ENCODE peak calls at places on chromosomes 12 and 14, in nine cellular contexts. One of them, this sample, is unnamed. For H3K4me1, the result is how much of the 10 kb centered on the place peaks cover.

GRCh38 chr14:71380271-71380670 is 473.0 kb downstream of the PCNX1 start:
- DNase-seq in mammary epithelial cell: no peak
- DNase-seq in astrocyte: peak
- DNase-seq in psoas muscle: no peak
- DNase-seq in OCI-LY7: no peak
- DNase-seq in HepG2: no peak
- DNase-seq in A549: no peak
- DNase-seq in tibial artery: no peak
- DNase-seq in SK-N-SH: no peak
- DNase-seq in this sample: no peak

GRCh38 chr12:1566449-1567135 is 27.8 kb downstream of the FBXL14 start:
- DNase-seq in mammary epithelial cell: no peak
- DNase-seq in astrocyte: no peak
- DNase-seq in psoas muscle: no peak
- DNase-seq in OCI-LY7: no peak
- DNase-seq in HepG2: no peak
- DNase-seq in A549: no peak
- DNase-seq in tibial artery: no peak
- DNase-seq in SK-N-SH: no peak
- DNase-seq in this sample: no peak

GRCh38 chr14:89227490-89227834 is 189.6 kb downstream of the FOXN3 start:
- DNase-seq in mammary epithelial cell: no peak
- DNase-seq in astrocyte: peak
- DNase-seq in psoas muscle: no peak
- DNase-seq in OCI-LY7: no peak
- DNase-seq in HepG2: no peak
- DNase-seq in A549: no peak
- DNase-seq in tibial artery: no peak
- DNase-seq in SK-N-SH: no peak
- DNase-seq in this sample: no peak

GRCh38 chr14:37787879-37788494 is 192.6 kb downstream of the TTC6 start:
- DNase-seq in mammary epithelial cell: no peak
- DNase-seq in astrocyte: no peak
- DNase-seq in psoas muscle: no peak
- DNase-seq in OCI-LY7: no peak
- DNase-seq in HepG2: peak
- DNase-seq in A549: no peak
- DNase-seq in tibial artery: no peak
- DNase-seq in SK-N-SH: no peak
- DNase-seq in this sample: no peak

GRCh38 chr12:51147309-51147708 is 25.6 kb downstream of the TFCP2 start:
- DNase-seq in mammary epithelial cell: no peak
- DNase-seq in astrocyte: no peak
- DNase-seq in psoas muscle: no peak
- DNase-seq in OCI-LY7: no peak
- DNase-seq in HepG2: no peak
- DNase-seq in A549: no peak
- DNase-seq in tibial artery: no peak
- DNase-seq in SK-N-SH: no peak
- DNase-seq in this sample: no peak

GRCh38 chr14:101504096-101504948 is 57.0 kb upstream of the DIO3 start:
- DNase-seq in mammary epithelial cell: no peak
- DNase-seq in astrocyte: no peak
- DNase-seq in psoas muscle: no peak
- DNase-seq in OCI-LY7: no peak
- DNase-seq in HepG2: no peak
- DNase-seq in A549: no peak
- DNase-seq in tibial artery: peak
- DNase-seq in SK-N-SH: no peak
- DNase-seq in this sample: peak

GRCh38 chr14:49505026-49505766 is 81.0 kb downstream of the RPS29 start:
- DNase-seq in mammary epithelial cell: peak
- DNase-seq in astrocyte: peak
- DNase-seq in psoas muscle: no peak
- DNase-seq in OCI-LY7: no peak
- DNase-seq in HepG2: no peak
- DNase-seq in A549: no peak
- DNase-seq in tibial artery: no peak
- DNase-seq in SK-N-SH: no peak
- DNase-seq in this sample: no peak

GRCh38 chr14:29810657-29811056 is 117.0 kb downstream of the PRKD1 start:
- DNase-seq in mammary epithelial cell: no peak
- DNase-seq in astrocyte: no peak
- DNase-seq in psoas muscle: no peak
- DNase-seq in OCI-LY7: no peak
- DNase-seq in HepG2: no peak
- DNase-seq in A549: no peak
- DNase-seq in tibial artery: no peak
- DNase-seq in SK-N-SH: no peak
- DNase-seq in this sample: no peak

GRCh38 chr12:28966049-28966778 is 182.9 kb upstream of the FAR2 start:
- DNase-seq in mammary epithelial cell: no peak
- DNase-seq in astrocyte: peak
- DNase-seq in psoas muscle: no peak
- DNase-seq in OCI-LY7: no peak
- DNase-seq in HepG2: no peak
- DNase-seq in A549: no peak
- DNase-seq in tibial artery: no peak
- DNase-seq in SK-N-SH: no peak
- DNase-seq in this sample: no peak

GRCh38 chr14:54200726-54201125 is 196.1 kb upstream of the CDKN3 start:
- DNase-seq in mammary epithelial cell: peak
- DNase-seq in astrocyte: no peak
- DNase-seq in psoas muscle: no peak
- DNase-seq in OCI-LY7: no peak
- DNase-seq in HepG2: no peak
- DNase-seq in A549: no peak
- DNase-seq in tibial artery: no peak
- DNase-seq in SK-N-SH: no peak
- DNase-seq in this sample: no peak

GRCh38 chr12:116697305-116698130 is 40.4 kb downstream of the SPRING1 start:
- DNase-seq in mammary epithelial cell: no peak
- DNase-seq in astrocyte: no peak
- DNase-seq in psoas muscle: no peak
- DNase-seq in OCI-LY7: peak
- DNase-seq in HepG2: peak
- DNase-seq in A549: peak
- DNase-seq in tibial artery: no peak
- DNase-seq in SK-N-SH: peak
- DNase-seq in this sample: no peak

GRCh38 chr12:59381106-59381505 is 214.7 kb upstream of the SLC16A7 start:
- DNase-seq in mammary epithelial cell: no peak
- DNase-seq in astrocyte: no peak
- DNase-seq in psoas muscle: no peak
- DNase-seq in OCI-LY7: no peak
- DNase-seq in HepG2: no peak
- DNase-seq in A549: no peak
- DNase-seq in tibial artery: no peak
- DNase-seq in SK-N-SH: no peak
- DNase-seq in this sample: no peak
- TF ChIP-seq CTCF in mammary epithelial cell: no peak
- TF ChIP-seq CTCF in astrocyte: no peak
- TF ChIP-seq CTCF in psoas muscle: no peak
- TF ChIP-seq CTCF in OCI-LY7: no peak
- TF ChIP-seq CTCF in HepG2: no peak
- TF ChIP-seq CTCF in A549: no peak
- TF ChIP-seq CTCF in tibial artery: no peak
- TF ChIP-seq CTCF in SK-N-SH: no peak
- TF ChIP-seq CTCF in this sample: no peak

GRCh38 chr14:75714993-75715392 is 53.9 kb downstream of the TTLL5 start:
- DNase-seq in mammary epithelial cell: no peak
- DNase-seq in astrocyte: no peak
- DNase-seq in psoas muscle: no peak
- DNase-seq in OCI-LY7: no peak
- DNase-seq in HepG2: no peak
- DNase-seq in A549: no peak
- DNase-seq in tibial artery: no peak
- DNase-seq in SK-N-SH: no peak
- DNase-seq in this sample: no peak

GRCh38 chr14:75715926-75716780 is 55.1 kb downstream of the TTLL5 start:
- DNase-seq in mammary epithelial cell: no peak
- DNase-seq in astrocyte: peak
- DNase-seq in psoas muscle: no peak
- DNase-seq in OCI-LY7: no peak
- DNase-seq in HepG2: no peak
- DNase-seq in A549: no peak
- DNase-seq in tibial artery: no peak
- DNase-seq in SK-N-SH: no peak
- DNase-seq in this sample: no peak

GRCh38 chr14:75709207-75709812 is 48.3 kb downstream of the TTLL5 start:
- DNase-seq in mammary epithelial cell: peak
- DNase-seq in astrocyte: peak
- DNase-seq in psoas muscle: peak
- DNase-seq in OCI-LY7: peak
- DNase-seq in HepG2: peak
- DNase-seq in A549: peak
- DNase-seq in tibial artery: peak
- DNase-seq in SK-N-SH: peak
- DNase-seq in this sample: no peak

GRCh38 chr14:75711134-75711795 is 50.2 kb downstream of the TTLL5 start:
- DNase-seq in mammary epithelial cell: peak
- DNase-seq in astrocyte: peak
- DNase-seq in psoas muscle: no peak
- DNase-seq in OCI-LY7: peak
- DNase-seq in HepG2: peak
- DNase-seq in A549: peak
- DNase-seq in tibial artery: no peak
- DNase-seq in SK-N-SH: peak
- DNase-seq in this sample: no peak

DNA sequence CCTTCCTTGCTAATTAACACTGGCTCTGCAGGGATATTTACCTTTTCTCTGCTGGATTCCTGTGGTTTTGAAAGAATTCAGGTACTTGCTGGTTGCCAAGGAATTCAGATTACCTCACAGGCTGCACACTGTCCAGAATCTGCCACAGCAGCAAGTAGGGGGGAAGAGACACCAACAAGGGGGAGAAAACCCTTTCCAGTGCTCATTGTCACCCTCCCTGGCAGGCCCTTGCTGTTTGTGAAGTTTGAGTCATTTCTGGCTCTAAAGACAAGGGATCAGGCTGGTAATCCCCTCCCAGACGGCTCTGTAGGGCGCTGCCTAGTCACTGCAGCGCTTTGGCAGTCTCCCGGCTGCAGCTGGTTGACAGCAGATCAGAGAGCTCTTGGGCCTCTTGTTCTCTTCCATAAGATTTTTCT is 50.8 kb downstream of the TTLL5 start:
- DNase-seq in mammary epithelial cell: peak
- DNase-seq in astrocyte: peak
- DNase-seq in psoas muscle: peak
- DNase-seq in OCI-LY7: no peak
- DNase-seq in HepG2: peak
- DNase-seq in A549: peak
- DNase-seq in tibial artery: peak
- DNase-seq in SK-N-SH: no peak
- DNase-seq in this sample: no peak
- H3K27ac ChIP-seq in mammary epithelial cell: peak
- H3K27ac ChIP-seq in astrocyte: peak
- H3K27ac ChIP-seq in psoas muscle: peak
- H3K27ac ChIP-seq in OCI-LY7: no peak
- H3K27ac ChIP-seq in HepG2: peak
- H3K27ac ChIP-seq in A549: peak
- H3K27ac ChIP-seq in tibial artery: peak
- H3K27ac ChIP-seq in SK-N-SH: peak
- H3K27ac ChIP-seq in this sample: no peak

DNA sequence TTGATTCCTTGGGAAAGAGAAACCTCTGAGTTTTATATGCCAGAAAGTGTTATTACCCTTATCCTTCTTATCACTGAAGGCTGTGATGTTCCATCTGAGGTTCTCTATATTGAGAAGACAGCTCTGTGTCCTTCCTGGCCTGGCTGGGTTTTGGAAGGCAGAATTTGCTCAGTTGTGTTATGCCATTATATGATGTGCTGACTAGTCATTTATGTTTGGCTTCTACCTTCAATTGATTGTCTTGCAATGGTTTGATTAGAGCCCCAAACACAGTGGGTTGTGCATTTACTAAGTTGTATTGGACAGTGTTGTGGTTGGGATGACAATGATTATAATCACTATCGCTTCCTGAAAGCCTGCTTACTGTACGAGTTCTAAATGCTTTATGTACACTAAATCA is 265.7 kb downstream of the SNAPC1 start:
- DNase-seq in mammary epithelial cell: no peak
- DNase-seq in astrocyte: no peak
- DNase-seq in psoas muscle: no peak
- DNase-seq in OCI-LY7: no peak
- DNase-seq in HepG2: no peak
- DNase-seq in A549: no peak
- DNase-seq in tibial artery: no peak
- DNase-seq in SK-N-SH: no peak
- DNase-seq in this sample: no peak
- H3K4me1 ChIP-seq in mammary epithelial cell: under half
- H3K4me1 ChIP-seq in astrocyte: under half
- H3K4me1 ChIP-seq in psoas muscle: under half
- H3K4me1 ChIP-seq in OCI-LY7: under half
- H3K4me1 ChIP-seq in HepG2: under half
- H3K4me1 ChIP-seq in A549: under half
- H3K4me1 ChIP-seq in tibial artery: under half
- H3K4me1 ChIP-seq in SK-N-SH: under half
- H3K4me1 ChIP-seq in this sample: under half

GRCh38 chr14:90534091-90534837 is 137.4 kb downstream of the CALM1 start:
- DNase-seq in mammary epithelial cell: no peak
- DNase-seq in astrocyte: peak
- DNase-seq in psoas muscle: no peak
- DNase-seq in OCI-LY7: no peak
- DNase-seq in HepG2: no peak
- DNase-seq in A549: no peak
- DNase-seq in tibial artery: no peak
- DNase-seq in SK-N-SH: no peak
- DNase-seq in this sample: no peak
- TF ChIP-seq CTCF in mammary epithelial cell: no peak
- TF ChIP-seq CTCF in astrocyte: no peak
- TF ChIP-seq CTCF in psoas muscle: no peak
- TF ChIP-seq CTCF in OCI-LY7: no peak
- TF ChIP-seq CTCF in HepG2: no peak
- TF ChIP-seq CTCF in A549: no peak
- TF ChIP-seq CTCF in tibial artery: no peak
- TF ChIP-seq CTCF in SK-N-SH: no peak
- TF ChIP-seq CTCF in this sample: no peak

GRCh38 chr12:3263282-3263681 is 186.1 kb downstream of the TSPAN9 start:
- DNase-seq in mammary epithelial cell: no peak
- DNase-seq in astrocyte: no peak
- DNase-seq in psoas muscle: no peak
- DNase-seq in OCI-LY7: no peak
- DNase-seq in HepG2: no peak
- DNase-seq in A549: no peak
- DNase-seq in tibial artery: no peak
- DNase-seq in SK-N-SH: no peak
- DNase-seq in this sample: no peak
- H3K27ac ChIP-seq in mammary epithelial cell: no peak
- H3K27ac ChIP-seq in astrocyte: no peak
- H3K27ac ChIP-seq in psoas muscle: no peak
- H3K27ac ChIP-seq in OCI-LY7: no peak
- H3K27ac ChIP-seq in HepG2: no peak
- H3K27ac ChIP-seq in A549: no peak
- H3K27ac ChIP-seq in tibial artery: peak
- H3K27ac ChIP-seq in SK-N-SH: no peak
- H3K27ac ChIP-seq in this sample: no peak